ENCODE peak calls at places on chromosomes 7 and 10, in six cellular contexts. A, L, R, W, D and T are unnamed samples.

GRCh38 chr7:12911053-12911452 is 223.6 kb downstream of the ARL4A start:
- DNase-seq in A (no peak), L (no peak), R (no peak), W (no peak), D (no peak), T (no peak)

GRCh38 chr10:16929067-16929466 is 111.8 kb upstream of the RSU1 start:
- DNase-seq in A (no peak), L (no peak), R (peak; percentile 66), W (no peak), D (no peak), T (no peak)

GRCh38 chr7:140214075-140214684 is 37.4 kb upstream of the KDM7A start:
- DNase-seq in A (peak; percentile 6), L (no peak), R (no peak), W (peak; percentile 27), D (peak; percentile 9), T (no peak)

GRCh38 chr7:29612596-29612995 is 49.0 kb downstream of the PRR15 start:
- DNase-seq in A (no peak), L (no peak), R (no peak), W (no peak), D (no peak), T (no peak)

GRCh38 chr7:37342170-37342569 is 106.5 kb downstream of the ELMO1 start:
- DNase-seq in A (no peak), L (no peak), R (no peak), W (no peak), D (no peak), T (no peak)

GRCh38 chr10:10830316-10831061 is 187.2 kb upstream of the CELF2 start:
- DNase-seq in A (no peak), L (no peak), R (no peak), W (peak; percentile 94), D (no peak), T (no peak)

GRCh38 chr10:60863796-60864195 is 80.2 kb downstream of the RHOBTB1 start:
- DNase-seq in A (no peak), L (no peak), R (no peak), W (no peak), D (no peak), T (peak; percentile 73)

GRCh38 chr10:68542046-68542445 is 14.7 kb upstream of the SLC25A16 start:
- DNase-seq in A (no peak), L (no peak), R (no peak), W (no peak), D (no peak), T (no peak)

GRCh38 chr7:18495412-18496335 is at the start of gene HDAC9:
- DNase-seq in A (peak; percentile 96), L (no peak), R (peak; percentile 83), W (peak; percentile 25), D (peak; percentile 92), T (peak; percentile 74)

GRCh38 chr10:68135362-68135761 is 26.1 kb downstream of the MYPN start:
- DNase-seq in A (no peak), L (no peak), R (no peak), W (peak; percentile 51), D (no peak), T (no peak)

GRCh38 chr10:130021373-130021950 is 57.4 kb upstream of the EBF3 start:
- DNase-seq in A (no peak), L (no peak), R (no peak), W (peak; percentile 37), D (no peak), T (peak; percentile 18)

GRCh38 chr7:113412410-113412809 is 294.1 kb upstream of the SMIM30 start:
- DNase-seq in A (no peak), L (no peak), R (no peak), W (no peak), D (no peak), T (no peak)

GRCh38 chr10:124743188-124744046 is 761 bp downstream of the FAM53B start:
- DNase-seq in A (no peak), L (no peak), R (peak; percentile 64), W (peak; percentile 36), D (peak; percentile 15), T (peak; percentile 74)